ENCODE peak calls at places on chromosomes 11 and 22, in eight cellular contexts. E, S, A, O, C, R, U and I are unnamed samples.

GRCh38 chr11:72609045-72609444 is 65.2 kb downstream of the PDE2A start:
- DNase-seq in E (no peak), S (no peak), A (no peak), O (peak; percentile 35), C (no peak), R (no peak), U (no peak), I (no peak)

GRCh38 chr11:76323804-76324203 is 57.1 kb downstream of the THAP12 start:
- DNase-seq in E (no peak), S (no peak), A (no peak), O (no peak), C (no peak), R (no peak), U (no peak), I (no peak)

GRCh38 chr22:37321288-37321687 is 39.0 kb downstream of the CYTH4 start:
- DNase-seq in E (no peak), S (no peak), A (no peak), O (peak; percentile 72), C (no peak), R (no peak), U (no peak), I (no peak)

GRCh38 chr11:100918551-100919500 is 210.8 kb downstream of the PGR start:
- DNase-seq in E (no peak), S (no peak), A (no peak), O (peak; percentile 44), C (no peak), R (no peak), U (no peak), I (no peak)

GRCh38 chr11:68890490-68891231 is 13.0 kb downstream of the MRPL21 start:
- DNase-seq in E (peak; percentile 25), S (no peak), A (no peak), O (no peak), C (no peak), R (no peak), U (peak; percentile 69), I (no peak)

GRCh38 chr11:133894956-133895549 is 49.7 kb upstream of the SPATA19 start:
- DNase-seq in E (no peak), S (no peak), A (no peak), O (no peak), C (no peak), R (no peak), U (no peak), I (no peak)

GRCh38 chr11:126949066-126949945 is 51.3 kb downstream of the KIRREL3 start:
- DNase-seq in E (no peak), S (no peak), A (no peak), O (no peak), C (no peak), R (no peak), U (no peak), I (no peak)

GRCh38 chr11:23555085-23555484 is 694.8 kb upstream of the CCDC179 start:
- DNase-seq in E (no peak), S (no peak), A (no peak), O (no peak), C (no peak), R (no peak), U (no peak), I (no peak)

GRCh38 chr11:24324211-24324610 is 172.6 kb upstream of the LUZP2 start:
- DNase-seq in E (no peak), S (no peak), A (no peak), O (peak; percentile 2), C (no peak), R (no peak), U (no peak), I (no peak)

GRCh38 chr11:47858169-47858543 is 10.0 kb upstream of the NUP160 start:
- DNase-seq in E (no peak), S (no peak), A (no peak), O (peak; percentile 32), C (peak; percentile 72), R (no peak), U (peak; percentile 20), I (no peak)

GRCh38 chr11:64856382-64857227 is 12.2 kb upstream of the CDC42BPG start:
- DNase-seq in E (peak; percentile 51), S (peak; percentile 83), A (no peak), O (peak; percentile 97), C (peak; percentile 81), R (peak; percentile 73), U (peak; percentile 57), I (no peak)

GRCh38 chr11:126607374-126607773 is 251.9 kb downstream of the ST3GAL4 start:
- DNase-seq in E (peak; percentile 76), S (no peak), A (no peak), O (peak; percentile 61), C (peak; percentile 59), R (no peak), U (peak; percentile 43), I (peak; percentile 11)

GRCh38 chr11:128208329-128209220 is 378.8 kb downstream of the ETS1 start:
- DNase-seq in E (no peak), S (no peak), A (no peak), O (peak; percentile 93), C (peak; percentile 18), R (no peak), U (peak; percentile 63), I (no peak)

GRCh38 chr11:48011125-48012050 is 31.0 kb downstream of the PTPRJ start:
- DNase-seq in E (no peak), S (no peak), A (no peak), O (no peak), C (no peak), R (no peak), U (no peak), I (no peak)

GRCh38 chr22:29623059-29623458 is 19.6 kb downstream of the NF2 start:
- DNase-seq in E (no peak), S (no peak), A (no peak), O (peak; percentile 73), C (no peak), R (no peak), U (no peak), I (no peak)

GRCh38 chr11:127182586-127183203 is 182.1 kb upstream of the KIRREL3 start:
- DNase-seq in E (no peak), S (no peak), A (no peak), O (no peak), C (no peak), R (no peak), U (no peak), I (no peak)

GRCh38 chr11:130449996-130450419 is 1.6 kb downstream of the ADAMTS15 start:
- DNase-seq in E (peak; percentile 5), S (no peak), A (no peak), O (peak; percentile 54), C (no peak), R (no peak), U (no peak), I (no peak)